ENCODE peak calls at places on chromosome 22, in ten cellular contexts. One of them, this sample, is unnamed.

GRCh38 chr22:22410121-22410520 is 98.4 kb downstream of the ZNF280B start:
- DNase-seq in fibroblast of lung: no peak
- DNase-seq in HFF-Myc: no peak
- DNase-seq in right lobe of liver: peak
- DNase-seq in AG04450: no peak
- DNase-seq in cardiac fibroblast: peak
- DNase-seq in HCT116: no peak
- DNase-seq in CD8-positive, alpha-beta T cell: no peak
- DNase-seq in endothelial cell: no peak
- DNase-seq in uterus: no peak
- DNase-seq in this sample: no peak

GRCh38 chr22:29022101-29022817 is 39.4 kb downstream of the C22orf31 start:
- DNase-seq in endothelial cell: no peak
- DNase-seq in right lobe of liver: no peak
- DNase-seq in cardiac fibroblast: no peak
- DNase-seq in CD8-positive, alpha-beta T cell: no peak
- DNase-seq in HFF-Myc: no peak
- DNase-seq in fibroblast of lung: no peak
- DNase-seq in HCT116: no peak
- DNase-seq in uterus: no peak
- DNase-seq in AG04450: no peak
- DNase-seq in this sample: no peak

GRCh38 chr22:49439373-49439772 is 388.3 kb downstream of the BRD1 start:
- DNase-seq in uterus: no peak
- DNase-seq in endothelial cell: no peak
- DNase-seq in right lobe of liver: no peak
- DNase-seq in HFF-Myc: no peak
- DNase-seq in HCT116: no peak
- DNase-seq in AG04450: no peak
- DNase-seq in CD8-positive, alpha-beta T cell: no peak
- DNase-seq in cardiac fibroblast: no peak
- DNase-seq in fibroblast of lung: no peak
- DNase-seq in this sample: no peak

GRCh38 chr22:49344196-49344595 is 483.5 kb downstream of the BRD1 start:
- DNase-seq in endothelial cell: no peak
- DNase-seq in fibroblast of lung: no peak
- DNase-seq in HCT116: no peak
- DNase-seq in cardiac fibroblast: no peak
- DNase-seq in uterus: no peak
- DNase-seq in CD8-positive, alpha-beta T cell: no peak
- DNase-seq in AG04450: no peak
- DNase-seq in HFF-Myc: no peak
- DNase-seq in right lobe of liver: no peak
- DNase-seq in this sample: no peak

GRCh38 chr22:49394116-49394785 is 433.4 kb downstream of the BRD1 start:
- DNase-seq in endothelial cell: no peak
- DNase-seq in right lobe of liver: no peak
- DNase-seq in fibroblast of lung: no peak
- DNase-seq in HFF-Myc: no peak
- DNase-seq in HCT116: peak
- DNase-seq in CD8-positive, alpha-beta T cell: no peak
- DNase-seq in AG04450: no peak
- DNase-seq in cardiac fibroblast: no peak
- DNase-seq in uterus: no peak
- DNase-seq in this sample: no peak

GRCh38 chr22:40928657-40929056 is 22.5 kb upstream of the RBX1 start:
- DNase-seq in uterus: no peak
- DNase-seq in right lobe of liver: no peak
- DNase-seq in endothelial cell: peak
- DNase-seq in AG04450: no peak
- DNase-seq in fibroblast of lung: no peak
- DNase-seq in HFF-Myc: no peak
- DNase-seq in HCT116: no peak
- DNase-seq in CD8-positive, alpha-beta T cell: no peak
- DNase-seq in cardiac fibroblast: peak
- DNase-seq in this sample: peak

GRCh38 chr22:50129121-50129734 is 39.4 kb downstream of the MOV10L1 start:
- DNase-seq in CD8-positive, alpha-beta T cell: no peak
- DNase-seq in cardiac fibroblast: no peak
- DNase-seq in HCT116: no peak
- DNase-seq in right lobe of liver: no peak
- DNase-seq in HFF-Myc: no peak
- DNase-seq in fibroblast of lung: peak
- DNase-seq in endothelial cell: no peak
- DNase-seq in AG04450: no peak
- DNase-seq in uterus: no peak
- DNase-seq in this sample: no peak

GRCh38 chr22:49929553-49929979 is 11.1 kb downstream of the CRELD2 start:
- DNase-seq in endothelial cell: peak
- DNase-seq in cardiac fibroblast: peak
- DNase-seq in CD8-positive, alpha-beta T cell: peak
- DNase-seq in uterus: peak
- DNase-seq in right lobe of liver: peak
- DNase-seq in AG04450: no peak
- DNase-seq in fibroblast of lung: no peak
- DNase-seq in HCT116: no peak
- DNase-seq in HFF-Myc: no peak
- DNase-seq in this sample: peak

GRCh38 chr22:24564376-24565058 is 8.7 kb downstream of the SNRPD3 start:
- DNase-seq in uterus: peak
- DNase-seq in fibroblast of lung: peak
- DNase-seq in CD8-positive, alpha-beta T cell: no peak
- DNase-seq in endothelial cell: no peak
- DNase-seq in right lobe of liver: no peak
- DNase-seq in HFF-Myc: no peak
- DNase-seq in cardiac fibroblast: peak
- DNase-seq in HCT116: no peak
- DNase-seq in AG04450: no peak
- DNase-seq in this sample: peak

GRCh38 chr22:21837184-21837979 is 30.1 kb downstream of the MAPK1 start:
- DNase-seq in fibroblast of lung: peak
- DNase-seq in endothelial cell: peak
- DNase-seq in CD8-positive, alpha-beta T cell: no peak
- DNase-seq in HFF-Myc: peak
- DNase-seq in cardiac fibroblast: peak
- DNase-seq in HCT116: peak
- DNase-seq in uterus: peak
- DNase-seq in AG04450: peak
- DNase-seq in right lobe of liver: no peak
- DNase-seq in this sample: peak

DNA sequence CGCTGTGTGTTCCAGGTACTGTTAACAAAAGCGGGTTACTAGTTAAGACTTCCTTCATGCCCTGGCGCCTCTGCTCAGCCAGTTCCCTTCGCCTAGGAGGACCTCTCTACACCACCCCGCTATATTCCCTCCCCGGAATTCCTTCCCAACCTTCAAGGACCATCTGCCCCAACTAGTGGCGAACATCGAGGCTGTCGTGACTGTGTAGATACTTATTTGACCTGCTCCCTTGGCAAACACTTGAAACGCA is 450 bp upstream of the BCL2L13 start:
- DNase-seq in CD8-positive, alpha-beta T cell: no peak
- DNase-seq in cardiac fibroblast: no peak
- DNase-seq in AG04450: no peak
- DNase-seq in HFF-Myc: peak
- DNase-seq in right lobe of liver: no peak
- DNase-seq in fibroblast of lung: no peak
- DNase-seq in uterus: no peak
- DNase-seq in endothelial cell: no peak
- DNase-seq in HCT116: no peak
- DNase-seq in this sample: no peak
- TF ChIP-seq CTCF in CD8-positive, alpha-beta T cell: no peak
- TF ChIP-seq CTCF in cardiac fibroblast: peak
- TF ChIP-seq CTCF in AG04450: peak
- TF ChIP-seq CTCF in HFF-Myc: no peak
- TF ChIP-seq CTCF in right lobe of liver: no peak
- TF ChIP-seq CTCF in fibroblast of lung: no peak
- TF ChIP-seq CTCF in uterus: no peak
- TF ChIP-seq CTCF in endothelial cell: no peak
- TF ChIP-seq CTCF in HCT116: no peak
- TF ChIP-seq CTCF in this sample: peak

GRCh38 chr22:34344702-34345101 is 424.4 kb upstream of the LARGE1 start:
- DNase-seq in right lobe of liver: no peak
- DNase-seq in AG04450: no peak
- DNase-seq in CD8-positive, alpha-beta T cell: no peak
- DNase-seq in HFF-Myc: no peak
- DNase-seq in fibroblast of lung: no peak
- DNase-seq in cardiac fibroblast: no peak
- DNase-seq in HCT116: no peak
- DNase-seq in uterus: no peak
- DNase-seq in endothelial cell: no peak
- DNase-seq in this sample: no peak
- TF ChIP-seq CTCF in right lobe of liver: no peak
- TF ChIP-seq CTCF in AG04450: no peak
- TF ChIP-seq CTCF in CD8-positive, alpha-beta T cell: no peak
- TF ChIP-seq CTCF in HFF-Myc: no peak
- TF ChIP-seq CTCF in fibroblast of lung: no peak
- TF ChIP-seq CTCF in cardiac fibroblast: no peak
- TF ChIP-seq CTCF in HCT116: no peak
- TF ChIP-seq CTCF in uterus: no peak
- TF ChIP-seq CTCF in endothelial cell: no peak
- TF ChIP-seq CTCF in this sample: no peak

DNA sequence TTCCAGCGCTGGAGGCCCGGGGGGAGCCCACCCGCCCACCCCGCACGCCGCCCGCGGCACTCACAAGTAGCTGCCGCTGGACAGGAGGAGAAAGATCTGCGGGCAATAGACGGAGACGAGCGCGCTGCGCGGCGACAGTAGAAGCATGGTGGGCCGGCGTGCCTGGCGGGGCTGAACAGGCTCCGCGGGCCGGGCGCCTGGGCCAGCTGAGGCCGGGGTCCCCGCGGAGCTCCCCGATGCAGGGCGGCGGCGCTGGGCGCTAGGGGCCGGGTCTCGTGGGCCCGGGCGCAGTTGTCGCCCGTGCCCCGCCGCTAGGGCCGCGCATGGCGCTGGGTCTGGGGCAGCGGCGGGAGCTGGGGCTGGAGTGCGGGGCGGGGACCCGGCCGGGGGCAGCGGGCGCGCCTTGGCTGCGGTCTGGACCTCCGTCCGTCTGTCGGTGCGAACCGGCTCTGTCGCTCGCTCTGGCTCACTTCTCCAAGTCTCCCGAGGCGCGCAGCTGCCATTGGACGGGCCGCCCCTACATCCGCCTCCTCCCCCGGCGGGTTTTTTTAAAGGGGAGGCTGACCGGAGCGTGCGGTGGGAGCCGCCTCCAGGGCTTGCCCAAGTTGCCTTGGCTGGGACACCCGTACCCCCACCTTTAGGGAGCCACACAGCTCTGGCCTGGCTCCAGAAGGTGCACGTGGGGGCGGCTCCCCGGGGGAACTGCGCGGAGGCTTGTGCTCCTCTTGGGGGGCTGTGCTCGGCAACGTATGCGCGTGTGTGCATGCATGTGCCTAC is 4.7 kb downstream of the WNT7B start:
- DNase-seq in endothelial cell: no peak
- DNase-seq in cardiac fibroblast: no peak
- DNase-seq in uterus: no peak
- DNase-seq in fibroblast of lung: no peak
- DNase-seq in HCT116: no peak
- DNase-seq in right lobe of liver: no peak
- DNase-seq in CD8-positive, alpha-beta T cell: no peak
- DNase-seq in HFF-Myc: no peak
- DNase-seq in AG04450: no peak
- DNase-seq in this sample: no peak
- TF ChIP-seq CTCF in endothelial cell: no peak
- TF ChIP-seq CTCF in cardiac fibroblast: no peak
- TF ChIP-seq CTCF in uterus: no peak
- TF ChIP-seq CTCF in fibroblast of lung: no peak
- TF ChIP-seq CTCF in HCT116: no peak
- TF ChIP-seq CTCF in right lobe of liver: no peak
- TF ChIP-seq CTCF in CD8-positive, alpha-beta T cell: no peak
- TF ChIP-seq CTCF in HFF-Myc: no peak
- TF ChIP-seq CTCF in AG04450: no peak
- TF ChIP-seq CTCF in this sample: no peak

GRCh38 chr22:46567471-46567870 is 30.1 kb upstream of the CELSR1 start:
- DNase-seq in HFF-Myc: no peak
- DNase-seq in endothelial cell: no peak
- DNase-seq in uterus: no peak
- DNase-seq in cardiac fibroblast: no peak
- DNase-seq in HCT116: no peak
- DNase-seq in AG04450: no peak
- DNase-seq in right lobe of liver: no peak
- DNase-seq in CD8-positive, alpha-beta T cell: no peak
- DNase-seq in fibroblast of lung: no peak
- DNase-seq in this sample: no peak

GRCh38 chr22:46569055-46569847 is 31.8 kb upstream of the CELSR1 start:
- DNase-seq in HFF-Myc: no peak
- DNase-seq in AG04450: no peak
- DNase-seq in right lobe of liver: no peak
- DNase-seq in CD8-positive, alpha-beta T cell: no peak
- DNase-seq in fibroblast of lung: no peak
- DNase-seq in endothelial cell: no peak
- DNase-seq in cardiac fibroblast: no peak
- DNase-seq in uterus: no peak
- DNase-seq in HCT116: no peak
- DNase-seq in this sample: no peak

GRCh38 chr22:46569848-46570695 is 32.7 kb upstream of the CELSR1 start:
- DNase-seq in fibroblast of lung: no peak
- DNase-seq in right lobe of liver: no peak
- DNase-seq in CD8-positive, alpha-beta T cell: no peak
- DNase-seq in uterus: no peak
- DNase-seq in HCT116: no peak
- DNase-seq in endothelial cell: no peak
- DNase-seq in HFF-Myc: no peak
- DNase-seq in cardiac fibroblast: no peak
- DNase-seq in AG04450: no peak
- DNase-seq in this sample: no peak

GRCh38 chr22:46571642-46572250 is 34.3 kb upstream of the CELSR1 start:
- DNase-seq in HCT116: no peak
- DNase-seq in endothelial cell: no peak
- DNase-seq in AG04450: no peak
- DNase-seq in HFF-Myc: no peak
- DNase-seq in uterus: no peak
- DNase-seq in right lobe of liver: no peak
- DNase-seq in fibroblast of lung: no peak
- DNase-seq in cardiac fibroblast: no peak
- DNase-seq in CD8-positive, alpha-beta T cell: no peak
- DNase-seq in this sample: no peak

DNA sequence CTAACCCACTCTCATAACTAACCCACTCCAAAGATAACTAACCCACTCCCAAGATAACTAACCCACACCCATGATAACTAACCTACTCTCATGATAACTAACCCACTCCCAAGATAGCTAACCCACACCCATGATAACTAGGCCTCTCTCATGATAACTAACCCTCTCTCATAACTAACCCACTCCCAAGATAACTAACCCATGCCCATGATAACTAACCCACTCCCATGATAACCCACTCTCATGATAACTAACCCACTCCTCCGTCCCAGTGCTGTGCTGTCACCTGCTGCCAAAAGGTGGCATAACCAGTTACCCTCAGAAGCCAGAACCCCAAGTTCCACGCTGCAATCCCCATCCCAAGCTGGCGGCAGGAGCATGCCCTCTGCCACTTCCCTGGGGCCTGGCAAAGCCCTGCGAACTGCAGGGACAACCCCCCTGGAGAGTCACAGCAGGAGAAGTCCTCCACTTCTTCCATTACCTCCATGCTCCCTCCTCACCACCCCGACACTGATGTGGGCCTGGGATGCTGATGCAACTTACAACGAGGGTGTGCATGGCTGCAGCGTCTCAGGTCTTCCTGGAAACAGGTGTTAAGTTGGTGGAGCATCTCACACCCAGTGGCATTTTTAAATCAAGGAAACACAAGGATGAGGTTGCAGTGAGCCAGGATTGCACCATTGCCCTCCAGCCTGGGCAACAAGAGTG is 30.8 kb upstream of the CELSR1 start:
- DNase-seq in cardiac fibroblast: no peak
- DNase-seq in HCT116: no peak
- DNase-seq in endothelial cell: no peak
- DNase-seq in fibroblast of lung: no peak
- DNase-seq in AG04450: no peak
- DNase-seq in right lobe of liver: no peak
- DNase-seq in HFF-Myc: no peak
- DNase-seq in CD8-positive, alpha-beta T cell: no peak
- DNase-seq in uterus: no peak
- DNase-seq in this sample: no peak
- TF ChIP-seq CTCF in cardiac fibroblast: no peak
- TF ChIP-seq CTCF in HCT116: peak
- TF ChIP-seq CTCF in endothelial cell: no peak
- TF ChIP-seq CTCF in fibroblast of lung: no peak
- TF ChIP-seq CTCF in AG04450: no peak
- TF ChIP-seq CTCF in right lobe of liver: no peak
- TF ChIP-seq CTCF in HFF-Myc: no peak
- TF ChIP-seq CTCF in CD8-positive, alpha-beta T cell: no peak
- TF ChIP-seq CTCF in uterus: no peak
- TF ChIP-seq CTCF in this sample: no peak

This sample was measured in fibroblast of pulmonary artery.